ENCODE peak calls at places on chromosome 5, in ten cellular contexts. V is PC-9, S is A549, B is mammary epithelial cell, Z is keratinocyte, R is H9, D is cardiac muscle cell, C is H1, K is ovary, M is lower lobe of right lung. J is an unnamed sample.
A peak's percentile ranks its signal among the peaks of the same experiment; 100 is the strongest.

GRCh38 chr5:136655429-136655828 is 290.1 kb upstream of the TRPC7 start:
- DNase-seq in V (peak; percentile 95), S (peak; percentile 35), B (no peak), Z (no peak), R (no peak), D (no peak), C (no peak), K (no peak), M (no peak), J (no peak)

GRCh38 chr5:110784901-110785300 is 46.1 kb downstream of the SLC25A46 start:
- DNase-seq in V (peak; percentile 45), S (no peak), B (no peak), Z (no peak), R (no peak), D (no peak), C (no peak), K (no peak), M (no peak), J (no peak)

GRCh38 chr5:33425334-33425733 is 15.4 kb upstream of the TARS1 start:
- DNase-seq in V (no peak), S (no peak), B (no peak), Z (no peak), R (no peak), D (no peak), C (no peak), K (no peak), M (no peak), J (no peak)

GRCh38 chr5:85703296-85703695 is 914.4 kb upstream of the COX7C start:
- DNase-seq in V (no peak), S (no peak), B (no peak), Z (no peak), R (no peak), D (no peak), C (no peak), K (no peak), M (no peak), J (no peak)

GRCh38 chr5:168881427-168882149 is 302.4 kb upstream of the PANK3 start:
- DNase-seq in V (no peak), S (no peak), B (no peak), Z (no peak), R (peak; percentile 88), D (peak; percentile 87), C (peak; percentile 63), K (no peak), M (no peak), J (no peak)

GRCh38 chr5:3200356-3200755 is 395.3 kb upstream of the IRX1 start:
- DNase-seq in V (no peak), S (no peak), B (no peak), Z (no peak), R (no peak), D (no peak), C (no peak), K (no peak), M (no peak), J (no peak)

GRCh38 chr5:119355636-119356383 is at the start of gene TNFAIP8:
- DNase-seq in V (peak; percentile 56), S (no peak), B (peak; percentile 76), Z (no peak), R (peak; percentile 59), D (peak; percentile 66), C (peak; percentile 17), K (peak; percentile 47), M (peak; percentile 76), J (peak; percentile 95)

GRCh38 chr5:108953940-108954339 is 206.2 kb downstream of the FER start:
- DNase-seq in V (no peak), S (no peak), B (no peak), Z (no peak), R (no peak), D (no peak), C (no peak), K (no peak), M (no peak), J (no peak)

GRCh38 chr5:6188344-6188743 is 190.0 kb downstream of the MED10 start:
- DNase-seq in V (no peak), S (no peak), B (no peak), Z (no peak), R (no peak), D (no peak), C (no peak), K (no peak), M (no peak), J (no peak)

GRCh38 chr5:151881626-151882225 is 42.9 kb downstream of the GLRA1 start:
- DNase-seq in V (no peak), S (no peak), B (no peak), Z (no peak), R (no peak), D (peak; percentile 80), C (no peak), K (no peak), M (no peak), J (peak; percentile 54)

GRCh38 chr5:168314735-168315411 is 23.4 kb downstream of the WWC1 start:
- DNase-seq in V (peak; percentile 95), S (peak; percentile 98), B (peak; percentile 93), Z (peak; percentile 95), R (peak; percentile 48), D (no peak), C (no peak), K (peak; percentile 30), M (peak; percentile 82), J (peak; percentile 86)

GRCh38 chr5:133902521-133903118 is 65.8 kb downstream of the C5orf15 start:
- DNase-seq in V (no peak), S (no peak), B (no peak), Z (no peak), R (no peak), D (no peak), C (no peak), K (no peak), M (no peak), J (no peak)

GRCh38 chr5:155799308-155799707 is 527.7 kb upstream of the SGCD start:
- DNase-seq in V (no peak), S (no peak), B (no peak), Z (no peak), R (no peak), D (no peak), C (no peak), K (no peak), M (no peak), J (no peak)
- H3K27ac ChIP-seq in V (no peak overlapping the region), S (no peak overlapping the region), B (no peak overlapping the region), Z (no peak overlapping the region), R (no peak overlapping the region), D (no peak overlapping the region), C (no peak overlapping the region), K (no peak overlapping the region), M (no peak overlapping the region), J (no peak overlapping the region)

GRCh38 chr5:78627175-78627574 is 21.4 kb downstream of the LHFPL2 start:
- DNase-seq in V (no peak), S (peak; percentile 33), B (no peak), Z (no peak), R (no peak), D (no peak), C (no peak), K (no peak), M (no peak), J (no peak)
- TF ChIP-seq CTCF in V (peak; percentile 45), S (peak; percentile 44), B (peak; percentile 39), Z (peak; percentile 31), R (peak; percentile 57), D (peak; percentile 65), C (peak; percentile 45), K (no peak), M (peak; percentile 14), J (peak; percentile 64)

GRCh38 chr5:88669314-88669713 is 213.7 kb downstream of the MEF2C start:
- DNase-seq in V (no peak), S (no peak), B (no peak), Z (no peak), R (no peak), D (no peak), C (no peak), K (no peak), M (no peak), J (no peak)
- H3K4me1 ChIP-seq in V (no peaks in the 10 kb centered on the region), S (no peaks in the 10 kb centered on the region), B (peaks cover 1% of the 10 kb centered on the region), Z (no peaks in the 10 kb centered on the region), R (peaks cover 5% of the 10 kb centered on the region), D (no peaks in the 10 kb centered on the region), C (peaks cover 16% of the 10 kb centered on the region), K (peaks cover 2% of the 10 kb centered on the region), M (peaks cover 19% of the 10 kb centered on the region), J (no peaks in the 10 kb centered on the region)

DNA sequence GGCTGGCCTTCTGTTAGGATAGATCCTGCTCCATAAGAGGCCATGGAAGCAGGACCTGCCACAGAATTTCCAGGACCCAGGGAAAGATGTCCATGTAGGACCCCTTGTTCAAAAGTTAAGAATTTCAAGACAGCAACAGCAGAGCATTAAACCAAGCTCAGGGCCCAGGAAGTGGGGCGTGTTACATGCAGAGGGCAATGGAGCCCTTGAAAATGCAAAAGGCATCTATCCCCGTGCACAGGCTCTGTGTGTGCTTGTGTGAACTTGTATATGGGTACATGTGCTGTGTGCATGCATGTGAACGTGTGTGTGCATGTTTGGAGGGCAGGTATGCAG is 14.4 kb upstream of the NKD2 start:
- DNase-seq in V (no peak), S (no peak), B (no peak), Z (no peak), R (no peak), D (no peak), C (no peak), K (no peak), M (no peak), J (peak; percentile 41)
- H3K27ac ChIP-seq in V (no peak overlapping the region), S (no peak overlapping the region), B (no peak overlapping the region), Z (no peak overlapping the region), R (no peak overlapping the region), D (no peak overlapping the region), C (no peak overlapping the region), K (no peak overlapping the region), M (no peak overlapping the region), J (no peak overlapping the region)